ENCODE peak calls at places on chromosomes 4 and X, in four cellular contexts. O, D, Z and B are unnamed samples.

GRCh38 chrX:21747523-21747922 is 10.4 kb downstream of the SMPX start:
- DNase-seq in O (no peak), D (no peak), Z (no peak), B (no peak)

GRCh38 chr4:24604558-24605214 is 20.3 kb upstream of the DHX15 start:
- DNase-seq in O (no peak), D (no peak), Z (no peak), B (no peak)

GRCh38 chrX:76802698-76803097 is 375.2 kb downstream of the MAGEE1 start:
- DNase-seq in O (no peak), D (no peak), Z (no peak), B (peak; percentile 1)

GRCh38 chr4:77579406-77580076 is 26.1 kb upstream of the CXCL13 start:
- DNase-seq in O (no peak), D (no peak), Z (no peak), B (peak; percentile 23)

GRCh38 chr4:85672116-85672515 is 197.2 kb downstream of the ARHGAP24 start:
- DNase-seq in O (no peak), D (no peak), Z (no peak), B (no peak)

GRCh38 chr4:1246901-1247810 is 1.8 kb downstream of the CTBP1 start:
- DNase-seq in O (peak; percentile 43), D (peak; percentile 18), Z (no peak), B (no peak)

GRCh38 chr4:40750461-40751258 is 905 bp downstream of the NSUN7 start:
- DNase-seq in O (no peak), D (peak; percentile 34), Z (no peak), B (no peak)

GRCh38 chr4:129545599-129546278 is 449.8 kb downstream of the C4orf33 start:
- DNase-seq in O (no peak), D (no peak), Z (peak; percentile 3), B (peak; percentile 70)

GRCh38 chr4:173509031-173510001 is 20.7 kb downstream of the HAND2 start:
- DNase-seq in O (no peak), D (no peak), Z (no peak), B (no peak)

GRCh38 chr4:78517050-78517652 is 34.4 kb upstream of the ANXA3 start:
- DNase-seq in O (peak; percentile 23), D (no peak), Z (peak; percentile 11), B (peak; percentile 7)

GRCh38 chr4:88610771-88611170 is 18.5 kb downstream of the HERC3 start:
- DNase-seq in O (no peak), D (no peak), Z (no peak), B (no peak)

GRCh38 chr4:153082322-153083301 is 121.6 kb upstream of the TRIM2 start:
- DNase-seq in O (no peak), D (no peak), Z (no peak), B (no peak)

GRCh38 chr4:98838977-98839618 is 89.8 kb downstream of the EIF4E start:
- DNase-seq in O (peak; percentile 50), D (no peak), Z (no peak), B (no peak)

GRCh38 chr4:98833384-98833783 is 95.5 kb downstream of the EIF4E start:
- DNase-seq in O (no peak), D (no peak), Z (no peak), B (no peak)

DNA sequence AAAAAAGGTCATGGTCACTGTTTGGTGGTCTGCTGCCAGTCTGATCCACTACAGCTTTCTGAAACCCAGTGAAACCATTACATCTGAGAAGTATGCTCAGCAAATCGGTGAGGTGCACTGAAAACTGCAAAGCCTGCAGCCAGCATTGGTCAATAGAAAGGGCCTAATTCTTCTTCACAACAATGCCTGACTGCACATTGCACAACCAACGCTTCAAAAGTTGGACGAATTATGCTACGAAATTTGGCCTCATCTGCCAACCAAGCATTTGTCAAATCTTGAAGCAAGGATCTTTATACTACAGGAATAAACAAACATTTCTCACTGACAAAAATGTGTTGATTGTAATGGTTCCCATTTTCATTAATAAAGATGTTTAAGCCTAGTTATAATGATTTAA is 90.4 kb downstream of the EIF4E start:
- DNase-seq in O (no peak), D (no peak), Z (no peak), B (no peak)
- TF ChIP-seq NR3C1 in O (no peak), D (no peak), Z (no peak), B (no peak)

GRCh38 chr4:182620111-182620980 is 296.8 kb downstream of the DCTD start:
- DNase-seq in O (no peak), D (no peak), Z (peak; percentile 52), B (no peak)

GRCh38 chr4:182628000-182628399 is 289.2 kb downstream of the DCTD start:
- DNase-seq in O (no peak), D (no peak), Z (no peak), B (no peak)

GRCh38 chr4:182624281-182624680 is 292.9 kb downstream of the DCTD start:
- DNase-seq in O (no peak), D (no peak), Z (no peak), B (no peak)

GRCh38 chr4:182628540-182628939 is 288.6 kb downstream of the DCTD start:
- DNase-seq in O (no peak), D (no peak), Z (no peak), B (no peak)

GRCh38 chr4:182625193-182625592 is 292.0 kb downstream of the DCTD start:
- DNase-seq in O (no peak), D (no peak), Z (no peak), B (no peak)
- TF ChIP-seq NR3C1 in O (no peak), D (no peak), Z (no peak), B (no peak)

DNA sequence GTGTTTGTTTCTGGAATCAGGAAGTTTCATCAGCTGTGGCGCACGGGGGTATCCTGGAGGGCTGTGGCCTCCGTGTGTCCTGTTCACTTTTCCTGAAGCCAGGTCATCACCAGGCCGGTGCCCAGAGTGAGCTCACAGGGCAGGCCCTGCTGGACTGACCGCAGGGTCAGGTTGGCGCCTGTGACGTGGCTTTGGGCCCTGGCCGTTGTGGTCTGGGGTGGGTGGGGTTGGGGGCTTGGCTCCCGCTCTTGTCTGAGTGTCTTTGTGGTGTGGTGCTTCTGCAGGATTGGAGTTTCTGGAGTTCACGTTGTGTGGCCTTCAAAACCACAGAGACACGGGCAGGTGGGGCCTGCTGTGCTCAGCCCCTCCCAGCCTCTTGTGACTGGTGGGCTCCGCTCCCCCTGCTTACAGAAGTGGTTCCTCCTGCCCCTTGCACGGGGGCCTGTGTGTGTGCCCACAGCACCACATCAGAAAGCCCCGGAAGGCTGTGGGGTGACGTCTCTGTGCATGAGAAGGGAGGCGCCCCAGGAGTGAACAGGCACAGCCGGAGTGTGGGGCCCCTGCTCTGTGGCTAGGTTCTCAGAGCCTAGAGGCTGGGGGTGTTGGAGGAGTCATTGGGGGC is 9.5 kb downstream of the RGS12 start:
- DNase-seq in O (no peak), D (no peak), Z (no peak), B (no peak)
- TF ChIP-seq NR3C1 in O (no peak), D (no peak), Z (no peak), B (no peak)

GRCh38 chr4:66640216-66640615 is 905.1 kb downstream of the CENPC start:
- DNase-seq in O (no peak), D (no peak), Z (no peak), B (no peak)
- TF ChIP-seq NR3C1 in O (no peak), D (no peak), Z (no peak), B (no peak)

DNA sequence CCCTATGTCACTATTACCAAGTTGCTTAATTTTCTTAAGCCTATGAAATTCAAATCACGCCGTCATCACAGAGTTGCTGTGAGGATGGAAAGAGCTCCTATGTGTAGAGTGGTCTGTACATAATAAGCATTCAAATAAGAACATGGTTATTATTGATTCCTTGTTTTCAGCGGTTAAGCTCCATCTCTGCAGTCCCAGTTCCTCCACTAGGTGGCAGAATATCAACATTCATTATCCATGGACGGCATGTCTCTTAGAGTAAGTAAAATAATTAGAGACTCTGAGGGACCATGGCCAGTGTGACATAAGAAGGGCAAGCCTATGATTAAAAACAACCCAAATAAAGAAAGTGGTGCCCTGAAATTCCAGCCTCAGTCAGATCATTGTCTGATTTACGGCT is 132.5 kb upstream of the NHS start:
- DNase-seq in O (peak; percentile 33), D (peak; percentile 35), Z (peak; percentile 10), B (no peak)
- TF ChIP-seq NR3C1 in O (no peak), D (no peak), Z (no peak), B (no peak)

GRCh38 chr4:109052699-109053656 is 249.5 kb downstream of the COL25A1 start:
- DNase-seq in O (peak; percentile 10), D (no peak), Z (no peak), B (no peak)
- TF ChIP-seq NR3C1 in O (no peak), D (no peak), Z (no peak), B (no peak)

GRCh38 chr4:112531146-112531545 is 15.2 kb upstream of the NEUROG2 start:
- DNase-seq in O (no peak), D (no peak), Z (no peak), B (no peak)
- TF ChIP-seq NR3C1 in O (no peak), D (no peak), Z (no peak), B (no peak)

GRCh38 chrX:154762529-154763296 is at the start of gene DKC1:
- DNase-seq in O (peak; percentile 94), D (peak; percentile 94), Z (peak; percentile 88), B (peak; percentile 97)

GRCh38 chrX:154758696-154759095 is 4.0 kb upstream of the DKC1 start:
- DNase-seq in O (no peak), D (no peak), Z (no peak), B (no peak)

DNA sequence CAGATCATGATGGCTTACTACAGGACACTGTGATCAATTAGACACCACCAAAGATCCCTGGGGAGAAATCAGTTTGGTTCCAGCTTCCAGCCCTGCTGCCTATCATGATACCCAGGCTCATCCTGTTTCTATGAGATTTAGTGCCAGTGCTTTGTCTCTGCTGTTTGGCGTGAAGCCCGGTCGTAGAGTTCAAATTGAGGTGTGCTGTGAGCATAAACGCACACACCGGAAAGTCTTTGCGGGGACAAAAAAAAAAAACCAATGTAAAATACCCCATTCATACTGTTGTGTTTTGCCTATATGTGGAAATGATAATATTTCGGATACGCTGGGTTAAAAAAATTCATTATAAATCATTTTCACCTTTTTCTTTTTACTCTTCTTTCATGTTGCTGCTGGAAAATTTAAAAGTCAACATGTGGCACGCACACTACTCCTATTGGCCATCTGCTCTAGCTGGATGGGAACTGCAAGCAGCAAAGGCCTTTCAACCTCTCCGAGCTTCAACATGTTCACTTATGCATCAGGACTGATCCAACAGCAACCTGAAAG is 611 bp upstream of the DKC1 start:
- DNase-seq in O (no peak), D (no peak), Z (no peak), B (no peak)
- TF ChIP-seq NR3C1 in O (no peak), D (no peak), Z (no peak), B (no peak)